ENCODE peak calls at places on chromosome 17, in seven cellular contexts. R, B, P, J, T, O and A are unnamed samples.

GRCh38 chr17:20999044-20999573 is 43.7 kb downstream of the USP22 start:
- DNase-seq in R (peak; percentile 41), B (no peak), P (no peak), J (no peak), T (no peak), O (no peak), A (no peak)

GRCh38 chr17:73043686-73044581 is 48.6 kb downstream of the SLC39A11 start:
- DNase-seq in R (no peak), B (no peak), P (no peak), J (peak; percentile 87), T (no peak), O (no peak), A (no peak)

GRCh38 chr17:74780443-74781238 is 4.5 kb upstream of the NAT9 start:
- DNase-seq in R (peak; percentile 78), B (peak; percentile 82), P (no peak), J (no peak), T (no peak), O (no peak), A (peak; percentile 42)

GRCh38 chr17:9666461-9667050 is 21.2 kb downstream of the USP43 start:
- DNase-seq in R (no peak), B (no peak), P (no peak), J (no peak), T (no peak), O (no peak), A (no peak)

GRCh38 chr17:67221062-67221998 is 23.7 kb downstream of the HELZ start:
- DNase-seq in R (no peak), B (peak; percentile 53), P (no peak), J (peak; percentile 33), T (no peak), O (peak; percentile 21), A (peak; percentile 54)

GRCh38 chr17:45410144-45411091 is 22.3 kb downstream of the ARHGAP27 start:
- DNase-seq in R (no peak), B (no peak), P (no peak), J (no peak), T (no peak), O (no peak), A (no peak)

GRCh38 chr17:6894206-6894528 is 62.6 kb upstream of the TEKT1 start:
- DNase-seq in R (peak; percentile 88), B (peak; percentile 75), P (peak; percentile 44), J (no peak), T (peak; percentile 34), O (no peak), A (no peak)

GRCh38 chr17:42536048-42536371 is at the start of gene NAGLU:
- DNase-seq in R (peak; percentile 95), B (peak; percentile 87), P (no peak), J (peak; percentile 79), T (no peak), O (peak; percentile 90), A (peak; percentile 92)

GRCh38 chr17:55311767-55312375 is 47.1 kb downstream of the HLF start:
- DNase-seq in R (no peak), B (no peak), P (no peak), J (no peak), T (no peak), O (no peak), A (no peak)

GRCh38 chr17:7223375-7223774 is 3.6 kb downstream of the ACADVL start:
- DNase-seq in R (no peak), B (no peak), P (no peak), J (no peak), T (no peak), O (peak; percentile 74), A (no peak)

GRCh38 chr17:19664136-19664820 is 15.7 kb downstream of the ALDH3A2 start:
- DNase-seq in R (peak; percentile 10), B (no peak), P (no peak), J (no peak), T (no peak), O (no peak), A (no peak)

GRCh38 chr17:77706938-77707337 is 251.6 kb upstream of the TNRC6C start:
- DNase-seq in R (peak; percentile 11), B (no peak), P (no peak), J (no peak), T (no peak), O (no peak), A (no peak)

GRCh38 chr17:3512512-3513171 is 36.8 kb downstream of the ASPA start:
- DNase-seq in R (no peak), B (peak; percentile 80), P (peak; percentile 53), J (peak; percentile 20), T (no peak), O (peak; percentile 91), A (no peak)

GRCh38 chr17:31385428-31386285 is 5.8 kb upstream of the RAB11FIP4 start:
- DNase-seq in R (no peak), B (no peak), P (no peak), J (peak; percentile 29), T (no peak), O (no peak), A (no peak)

GRCh38 chr17:73028311-73028755 is 64.2 kb downstream of the SLC39A11 start:
- DNase-seq in R (no peak), B (no peak), P (no peak), J (peak; percentile 72), T (no peak), O (no peak), A (peak; percentile 86)

GRCh38 chr17:45640141-45640850 is 143.8 kb upstream of the CRHR1 start:
- DNase-seq in R (peak; percentile 90), B (peak; percentile 86), P (peak; percentile 81), J (peak; percentile 76), T (peak; percentile 57), O (peak; percentile 61), A (peak; percentile 79)

GRCh38 chr17:32033223-32033622 is 26.0 kb downstream of the LRRC37B start:
- DNase-seq in R (no peak), B (no peak), P (no peak), J (no peak), T (no peak), O (no peak), A (no peak)

GRCh38 chr17:19867654-19868395 is at the start of gene ULK2:
- DNase-seq in R (peak; percentile 78), B (peak; percentile 83), P (peak; percentile 65), J (peak; percentile 69), T (no peak), O (peak; percentile 58), A (peak; percentile 72)

GRCh38 chr17:13016881-13017622 is 775 bp downstream of the ELAC2 start:
- DNase-seq in R (peak; percentile 9), B (no peak), P (no peak), J (peak; percentile 10), T (no peak), O (no peak), A (peak; percentile 59)

GRCh38 chr17:70271200-70271599 is 101.9 kb downstream of the KCNJ2 start:
- DNase-seq in R (no peak), B (peak; percentile 8), P (no peak), J (no peak), T (no peak), O (no peak), A (no peak)

GRCh38 chr17:58153046-58153445 is 4.9 kb downstream of the OR4D1 start:
- DNase-seq in R (no peak), B (no peak), P (no peak), J (no peak), T (no peak), O (no peak), A (no peak)
- H3K4ac ChIP-seq in R (no peak overlapping the region), B (no peak overlapping the region), P (no peak overlapping the region), J (no peak overlapping the region), T (no peak overlapping the region), O (no peak overlapping the region), A (no peak overlapping the region)

DNA sequence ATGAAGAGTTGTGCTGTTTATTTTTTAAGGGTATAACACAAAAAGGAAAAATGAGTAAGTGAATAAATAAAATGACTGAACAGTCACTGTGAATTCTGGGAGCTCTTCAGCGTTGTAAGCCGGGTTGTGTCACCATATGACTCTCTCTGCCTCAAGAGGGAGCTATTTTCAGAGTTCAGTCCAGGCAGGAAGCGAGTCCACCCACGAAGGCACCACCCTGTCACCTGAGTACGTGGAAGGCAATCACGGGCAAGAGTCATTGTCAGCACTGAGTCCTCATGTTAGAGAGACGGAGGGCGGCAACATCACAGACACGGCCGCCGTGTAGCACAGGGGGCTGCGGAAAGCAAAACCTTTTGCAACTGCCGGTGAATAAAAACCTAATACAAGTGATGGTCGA is 227.6 kb downstream of the UTP18 start:
- DNase-seq in R (peak; percentile 79), B (peak; percentile 78), P (peak; percentile 26), J (no peak), T (no peak), O (no peak), A (no peak)
- H2AK5ac ChIP-seq in R (no peak overlapping the region), B (no peak overlapping the region), P (no peak overlapping the region), J (no peak overlapping the region), T (no peak overlapping the region), O (no peak overlapping the region), A (no peak overlapping the region)

GRCh38 chr17:50899559-50900319 is 33.6 kb upstream of the TOB1 start:
- DNase-seq in R (no peak), B (no peak), P (no peak), J (no peak), T (no peak), O (peak; percentile 71), A (no peak)
- H3K4ac ChIP-seq in R (no peak overlapping the region), B (no peak overlapping the region), P (no peak overlapping the region), J (no peak overlapping the region), T (no peak overlapping the region), O (no peak overlapping the region), A (no peak overlapping the region)

DNA sequence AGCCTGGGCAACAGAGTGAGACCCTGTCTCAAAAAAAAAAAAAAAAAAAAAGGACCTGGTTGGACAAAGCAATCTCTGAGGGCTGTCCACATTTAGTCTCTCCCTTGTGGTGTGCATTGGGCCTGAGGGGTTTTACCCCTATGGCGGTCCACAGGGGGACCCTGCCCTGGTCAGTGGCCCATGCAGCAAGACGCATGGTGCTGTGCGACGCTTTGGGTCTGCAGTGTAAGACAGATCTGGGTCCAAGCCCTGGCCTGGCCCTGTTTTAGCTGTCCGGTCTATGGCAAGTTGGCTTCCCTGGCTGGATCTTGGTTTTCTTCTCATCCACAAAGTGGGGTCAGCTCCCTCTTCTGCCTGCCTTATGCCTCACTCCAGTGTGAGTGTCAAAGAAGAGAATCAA is 123.2 kb upstream of the NLRP1 start:
- DNase-seq in R (peak; percentile 14), B (no peak), P (no peak), J (no peak), T (no peak), O (no peak), A (no peak)
- H2AK5ac ChIP-seq in R (no peak overlapping the region), B (no peak overlapping the region), P (no peak overlapping the region), J (no peak overlapping the region), T (no peak overlapping the region), O (no peak overlapping the region), A (no peak overlapping the region)